ENCODE peak calls at places on chromosomes 7 and 10, in five cellular contexts. One of them, this sample, is unnamed.

GRCh38 chr7:99514050-99514449 is 9.6 kb downstream of the ZKSCAN5 start:
- DNase-seq in omental fat pad: no peak
- DNase-seq in mesothelial cell of epicardium: no peak
- DNase-seq in IMR-90: peak; percentile 68
- DNase-seq in lower leg skin: no peak
- DNase-seq in this sample: no peak

GRCh38 chr10:124736491-124737136 is 7.6 kb downstream of the FAM53B start:
- DNase-seq in mesothelial cell of epicardium: no peak
- DNase-seq in lower leg skin: peak; percentile 82
- DNase-seq in omental fat pad: no peak
- DNase-seq in IMR-90: peak; percentile 82
- DNase-seq in this sample: no peak

GRCh38 chr10:60230892-60231291 is 158.8 kb downstream of the ANK3 start:
- DNase-seq in mesothelial cell of epicardium: no peak
- DNase-seq in IMR-90: peak; percentile 43
- DNase-seq in omental fat pad: no peak
- DNase-seq in lower leg skin: no peak
- DNase-seq in this sample: no peak

GRCh38 chr7:77460057-77460486 is 43.9 kb upstream of the GSAP start:
- DNase-seq in IMR-90: no peak
- DNase-seq in omental fat pad: no peak
- DNase-seq in lower leg skin: no peak
- DNase-seq in mesothelial cell of epicardium: no peak
- DNase-seq in this sample: no peak

GRCh38 chr7:136594739-136595144 is 273.7 kb upstream of the CHRM2 start:
- DNase-seq in IMR-90: no peak
- DNase-seq in omental fat pad: no peak
- DNase-seq in mesothelial cell of epicardium: no peak
- DNase-seq in lower leg skin: no peak
- DNase-seq in this sample: no peak

GRCh38 chr7:7718461-7718860 is at the start of gene RPA3:
- DNase-seq in IMR-90: no peak
- DNase-seq in mesothelial cell of epicardium: no peak
- DNase-seq in omental fat pad: no peak
- DNase-seq in lower leg skin: no peak
- DNase-seq in this sample: no peak

GRCh38 chr7:137816696-137817320 is 30.0 kb downstream of the DGKI start:
- DNase-seq in IMR-90: no peak
- DNase-seq in lower leg skin: no peak
- DNase-seq in mesothelial cell of epicardium: no peak
- DNase-seq in omental fat pad: no peak
- DNase-seq in this sample: no peak

GRCh38 chr10:114821915-114822770 is 563 bp downstream of the FHIP2A start:
- DNase-seq in omental fat pad: no peak
- DNase-seq in mesothelial cell of epicardium: peak; percentile 71
- DNase-seq in lower leg skin: peak; percentile 27
- DNase-seq in IMR-90: peak; percentile 14
- DNase-seq in this sample: no peak

GRCh38 chr7:81267508-81267907 is 348.7 kb upstream of the SEMA3C start:
- DNase-seq in omental fat pad: no peak
- DNase-seq in lower leg skin: peak; percentile 51
- DNase-seq in mesothelial cell of epicardium: no peak
- DNase-seq in IMR-90: peak; percentile 43
- DNase-seq in this sample: no peak

GRCh38 chr10:131216681-131217230 is 94.8 kb downstream of the TCERG1L start:
- DNase-seq in mesothelial cell of epicardium: no peak
- DNase-seq in lower leg skin: no peak
- DNase-seq in omental fat pad: no peak
- DNase-seq in IMR-90: no peak
- DNase-seq in this sample: no peak

GRCh38 chr7:40205992-40206391 is 71.2 kb downstream of the SUGCT start:
- DNase-seq in IMR-90: no peak
- DNase-seq in omental fat pad: no peak
- DNase-seq in lower leg skin: no peak
- DNase-seq in mesothelial cell of epicardium: no peak
- DNase-seq in this sample: no peak

GRCh38 chr7:87209295-87209924 is 10.1 kb downstream of the TMEM243 start:
- DNase-seq in lower leg skin: no peak
- DNase-seq in omental fat pad: no peak
- DNase-seq in IMR-90: no peak
- DNase-seq in mesothelial cell of epicardium: no peak
- DNase-seq in this sample: no peak

GRCh38 chr7:29937132-29937531 is 52.5 kb downstream of the SCRN1 start:
- DNase-seq in lower leg skin: no peak
- DNase-seq in IMR-90: no peak
- DNase-seq in omental fat pad: no peak
- DNase-seq in mesothelial cell of epicardium: no peak
- DNase-seq in this sample: no peak

GRCh38 chr10:33047655-33048054 is 89.6 kb upstream of the ITGB1 start:
- DNase-seq in omental fat pad: no peak
- DNase-seq in IMR-90: peak; percentile 28
- DNase-seq in lower leg skin: no peak
- DNase-seq in mesothelial cell of epicardium: no peak
- DNase-seq in this sample: no peak
- TF ChIP-seq CTCF in omental fat pad: no peak
- TF ChIP-seq CTCF in IMR-90: peak; percentile 28
- TF ChIP-seq CTCF in lower leg skin: no peak
- TF ChIP-seq CTCF in mesothelial cell of epicardium: no peak
- TF ChIP-seq CTCF in this sample: no peak

GRCh38 chr7:93551063-93551895 is 23.2 kb downstream of the CALCR start:
- DNase-seq in lower leg skin: no peak
- DNase-seq in mesothelial cell of epicardium: no peak
- DNase-seq in omental fat pad: no peak
- DNase-seq in IMR-90: peak; percentile 56
- DNase-seq in this sample: no peak
- TF ChIP-seq CTCF in lower leg skin: no peak
- TF ChIP-seq CTCF in mesothelial cell of epicardium: peak; percentile 54
- TF ChIP-seq CTCF in omental fat pad: no peak
- TF ChIP-seq CTCF in IMR-90: peak; percentile 60
- TF ChIP-seq CTCF in this sample: no peak

GRCh38 chr7:132443776-132444520 is 132.3 kb downstream of the PLXNA4 start:
- DNase-seq in mesothelial cell of epicardium: no peak
- DNase-seq in lower leg skin: no peak
- DNase-seq in omental fat pad: no peak
- DNase-seq in IMR-90: no peak
- DNase-seq in this sample: no peak
- TF ChIP-seq CTCF in mesothelial cell of epicardium: no peak
- TF ChIP-seq CTCF in lower leg skin: no peak
- TF ChIP-seq CTCF in omental fat pad: no peak
- TF ChIP-seq CTCF in IMR-90: no peak
- TF ChIP-seq CTCF in this sample: no peak

DNA sequence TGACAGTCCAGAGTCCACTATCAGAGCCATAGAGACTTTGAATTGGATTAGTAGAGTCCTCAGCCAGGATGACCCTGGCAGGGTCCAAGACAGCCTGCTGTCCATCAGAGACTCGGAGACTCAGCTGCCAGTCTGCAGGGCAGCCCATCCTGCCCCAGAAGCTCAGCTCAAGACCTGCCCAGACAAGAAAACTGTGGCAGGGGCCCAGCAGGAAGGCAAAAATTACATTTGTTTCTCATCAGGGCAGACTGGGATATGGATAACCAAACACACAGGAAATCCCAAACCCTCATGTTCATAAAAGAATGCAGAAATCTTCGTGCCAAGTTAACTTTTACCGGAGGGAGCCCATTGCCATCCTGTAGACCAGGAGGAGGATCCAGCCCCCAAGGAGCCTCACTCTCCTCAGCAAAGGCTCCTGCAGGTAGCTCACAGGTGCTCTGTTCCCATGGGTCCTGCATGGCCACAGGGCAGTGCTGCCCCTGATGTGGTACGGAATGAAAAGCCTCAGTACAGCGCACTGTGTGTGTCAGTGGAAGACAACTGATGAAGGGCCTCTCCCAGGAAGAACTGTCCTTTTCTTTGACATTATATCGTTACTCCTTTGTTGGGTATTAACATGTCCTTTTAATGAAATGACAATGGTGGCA is 222.2 kb downstream of the KCNMA1 start:
- DNase-seq in omental fat pad: no peak
- DNase-seq in mesothelial cell of epicardium: no peak
- DNase-seq in IMR-90: no peak
- DNase-seq in lower leg skin: no peak
- DNase-seq in this sample: no peak
- TF ChIP-seq CTCF in omental fat pad: no peak
- TF ChIP-seq CTCF in mesothelial cell of epicardium: no peak
- TF ChIP-seq CTCF in IMR-90: no peak
- TF ChIP-seq CTCF in lower leg skin: no peak
- TF ChIP-seq CTCF in this sample: no peak